ENCODE peak calls at places on chromosomes 13 and 19, in nine cellular contexts. One of them, this sample, is unnamed. For H3K27me3 and H3K36me3, the result is how much of the 10 kb centered on the place peaks cover.

GRCh38 chr19:16076154-16076957 is at the start of gene TPM4:
- DNase-seq in aorta: peak
- DNase-seq in PC-9: peak
- DNase-seq in GM12878: peak
- DNase-seq in ascending aorta: peak
- DNase-seq in colonic mucosa: peak
- DNase-seq in neural progenitor cell: peak
- DNase-seq in effector memory CD4-positive, alpha-beta T cell: peak
- DNase-seq in IMR-90: peak
- DNase-seq in this sample: peak

GRCh38 chr19:28908941-28909340 is 304.0 kb downstream of the UQCRFS1 start:
- DNase-seq in IMR-90: no peak
- DNase-seq in effector memory CD4-positive, alpha-beta T cell: no peak
- DNase-seq in colonic mucosa: no peak
- DNase-seq in neural progenitor cell: no peak
- DNase-seq in aorta: no peak
- DNase-seq in GM12878: no peak
- DNase-seq in PC-9: no peak
- DNase-seq in ascending aorta: no peak
- DNase-seq in this sample: no peak

GRCh38 chr13:91312324-91312723 is 35.2 kb upstream of the MIR17HG start:
- DNase-seq in effector memory CD4-positive, alpha-beta T cell: no peak
- DNase-seq in neural progenitor cell: no peak
- DNase-seq in aorta: no peak
- DNase-seq in colonic mucosa: no peak
- DNase-seq in PC-9: no peak
- DNase-seq in ascending aorta: no peak
- DNase-seq in IMR-90: no peak
- DNase-seq in GM12878: no peak
- DNase-seq in this sample: no peak

GRCh38 chr13:92823059-92823458 is 403.5 kb upstream of the GPC6 start:
- DNase-seq in GM12878: no peak
- DNase-seq in PC-9: no peak
- DNase-seq in effector memory CD4-positive, alpha-beta T cell: no peak
- DNase-seq in aorta: no peak
- DNase-seq in colonic mucosa: no peak
- DNase-seq in ascending aorta: no peak
- DNase-seq in neural progenitor cell: no peak
- DNase-seq in IMR-90: no peak
- DNase-seq in this sample: no peak

GRCh38 chr19:48918801-48919247 is 14.7 kb upstream of the DHDH start:
- DNase-seq in neural progenitor cell: peak
- DNase-seq in effector memory CD4-positive, alpha-beta T cell: no peak
- DNase-seq in IMR-90: no peak
- DNase-seq in colonic mucosa: no peak
- DNase-seq in GM12878: no peak
- DNase-seq in aorta: no peak
- DNase-seq in ascending aorta: no peak
- DNase-seq in PC-9: no peak
- DNase-seq in this sample: peak

GRCh38 chr13:42746846-42747245 is 34.5 kb upstream of the FAM216B start:
- DNase-seq in IMR-90: peak
- DNase-seq in GM12878: no peak
- DNase-seq in effector memory CD4-positive, alpha-beta T cell: no peak
- DNase-seq in aorta: no peak
- DNase-seq in PC-9: no peak
- DNase-seq in colonic mucosa: no peak
- DNase-seq in neural progenitor cell: no peak
- DNase-seq in ascending aorta: no peak
- DNase-seq in this sample: no peak

GRCh38 chr19:45515081-45515624 is 7.9 kb downstream of the VASP start:
- DNase-seq in ascending aorta: no peak
- DNase-seq in GM12878: peak
- DNase-seq in aorta: no peak
- DNase-seq in effector memory CD4-positive, alpha-beta T cell: peak
- DNase-seq in PC-9: no peak
- DNase-seq in IMR-90: no peak
- DNase-seq in neural progenitor cell: no peak
- DNase-seq in colonic mucosa: peak
- DNase-seq in this sample: peak

GRCh38 chr13:95385808-95386207 is 84.6 kb upstream of the ABCC4 start:
- DNase-seq in effector memory CD4-positive, alpha-beta T cell: no peak
- DNase-seq in neural progenitor cell: no peak
- DNase-seq in GM12878: no peak
- DNase-seq in aorta: no peak
- DNase-seq in colonic mucosa: no peak
- DNase-seq in IMR-90: no peak
- DNase-seq in PC-9: no peak
- DNase-seq in ascending aorta: no peak
- DNase-seq in this sample: no peak

GRCh38 chr19:11587973-11588631 is 9.2 kb upstream of the ZNF627 start:
- DNase-seq in GM12878: no peak
- DNase-seq in neural progenitor cell: no peak
- DNase-seq in IMR-90: no peak
- DNase-seq in effector memory CD4-positive, alpha-beta T cell: no peak
- DNase-seq in PC-9: no peak
- DNase-seq in ascending aorta: no peak
- DNase-seq in aorta: no peak
- DNase-seq in colonic mucosa: no peak
- DNase-seq in this sample: no peak

GRCh38 chr13:26469602-26470001 is 87.9 kb upstream of the WASF3 start:
- DNase-seq in IMR-90: no peak
- DNase-seq in GM12878: no peak
- DNase-seq in aorta: no peak
- DNase-seq in neural progenitor cell: no peak
- DNase-seq in ascending aorta: no peak
- DNase-seq in colonic mucosa: no peak
- DNase-seq in effector memory CD4-positive, alpha-beta T cell: no peak
- DNase-seq in PC-9: no peak
- DNase-seq in this sample: no peak

GRCh38 chr13:42539670-42540069 is 34.3 kb upstream of the TNFSF11 start:
- DNase-seq in aorta: no peak
- DNase-seq in neural progenitor cell: no peak
- DNase-seq in ascending aorta: no peak
- DNase-seq in PC-9: no peak
- DNase-seq in colonic mucosa: no peak
- DNase-seq in effector memory CD4-positive, alpha-beta T cell: no peak
- DNase-seq in GM12878: no peak
- DNase-seq in IMR-90: no peak
- DNase-seq in this sample: no peak

GRCh38 chr19:4369109-4369887 is 25.9 kb downstream of the MPND start:
- DNase-seq in ascending aorta: no peak
- DNase-seq in effector memory CD4-positive, alpha-beta T cell: peak
- DNase-seq in colonic mucosa: peak
- DNase-seq in neural progenitor cell: peak
- DNase-seq in GM12878: peak
- DNase-seq in IMR-90: no peak
- DNase-seq in aorta: no peak
- DNase-seq in PC-9: peak
- DNase-seq in this sample: peak

GRCh38 chr13:41216160-41216559 is 21.8 kb upstream of the KBTBD7 start:
- DNase-seq in GM12878: no peak
- DNase-seq in aorta: no peak
- DNase-seq in colonic mucosa: no peak
- DNase-seq in IMR-90: peak
- DNase-seq in neural progenitor cell: no peak
- DNase-seq in effector memory CD4-positive, alpha-beta T cell: no peak
- DNase-seq in PC-9: no peak
- DNase-seq in ascending aorta: no peak
- DNase-seq in this sample: no peak

GRCh38 chr19:48815870-48816501 is 5.2 kb upstream of the BCAT2 start:
- DNase-seq in aorta: no peak
- DNase-seq in GM12878: no peak
- DNase-seq in ascending aorta: no peak
- DNase-seq in IMR-90: peak
- DNase-seq in neural progenitor cell: no peak
- DNase-seq in effector memory CD4-positive, alpha-beta T cell: no peak
- DNase-seq in colonic mucosa: no peak
- DNase-seq in PC-9: peak
- DNase-seq in this sample: no peak

GRCh38 chr19:6414033-6414643 is 10.5 kb downstream of the KHSRP start:
- DNase-seq in PC-9: no peak
- DNase-seq in aorta: no peak
- DNase-seq in colonic mucosa: no peak
- DNase-seq in IMR-90: no peak
- DNase-seq in GM12878: no peak
- DNase-seq in effector memory CD4-positive, alpha-beta T cell: no peak
- DNase-seq in ascending aorta: no peak
- DNase-seq in neural progenitor cell: peak
- DNase-seq in this sample: peak

GRCh38 chr13:99813346-99814095 is 158.0 kb downstream of the ZIC5 start:
- DNase-seq in GM12878: no peak
- DNase-seq in neural progenitor cell: no peak
- DNase-seq in IMR-90: no peak
- DNase-seq in effector memory CD4-positive, alpha-beta T cell: no peak
- DNase-seq in PC-9: no peak
- DNase-seq in aorta: no peak
- DNase-seq in ascending aorta: no peak
- DNase-seq in colonic mucosa: no peak
- DNase-seq in this sample: no peak

GRCh38 chr13:42747399-42747873 is 33.9 kb upstream of the FAM216B start:
- DNase-seq in effector memory CD4-positive, alpha-beta T cell: no peak
- DNase-seq in neural progenitor cell: no peak
- DNase-seq in IMR-90: peak
- DNase-seq in GM12878: no peak
- DNase-seq in aorta: no peak
- DNase-seq in ascending aorta: no peak
- DNase-seq in colonic mucosa: no peak
- DNase-seq in PC-9: peak
- DNase-seq in this sample: no peak

GRCh38 chr13:112453207-112453829 is 77.2 kb downstream of the SPACA7 start:
- DNase-seq in colonic mucosa: no peak
- DNase-seq in ascending aorta: no peak
- DNase-seq in aorta: no peak
- DNase-seq in neural progenitor cell: no peak
- DNase-seq in effector memory CD4-positive, alpha-beta T cell: no peak
- DNase-seq in IMR-90: no peak
- DNase-seq in PC-9: no peak
- DNase-seq in GM12878: no peak
- DNase-seq in this sample: peak

GRCh38 chr19:47022541-47023447 is 3.2 kb downstream of the NPAS1 start:
- DNase-seq in ascending aorta: no peak
- DNase-seq in colonic mucosa: no peak
- DNase-seq in neural progenitor cell: peak
- DNase-seq in PC-9: no peak
- DNase-seq in effector memory CD4-positive, alpha-beta T cell: no peak
- DNase-seq in IMR-90: no peak
- DNase-seq in GM12878: no peak
- DNase-seq in aorta: no peak
- DNase-seq in this sample: no peak

GRCh38 chr19:47022140-47022536 is 2.5 kb downstream of the NPAS1 start:
- DNase-seq in ascending aorta: no peak
- DNase-seq in GM12878: no peak
- DNase-seq in effector memory CD4-positive, alpha-beta T cell: no peak
- DNase-seq in aorta: no peak
- DNase-seq in colonic mucosa: no peak
- DNase-seq in PC-9: no peak
- DNase-seq in neural progenitor cell: no peak
- DNase-seq in IMR-90: no peak
- DNase-seq in this sample: no peak

GRCh38 chr19:47020992-47021496 is 1.4 kb downstream of the NPAS1 start:
- DNase-seq in GM12878: no peak
- DNase-seq in IMR-90: no peak
- DNase-seq in PC-9: no peak
- DNase-seq in effector memory CD4-positive, alpha-beta T cell: no peak
- DNase-seq in neural progenitor cell: peak
- DNase-seq in colonic mucosa: no peak
- DNase-seq in aorta: no peak
- DNase-seq in ascending aorta: no peak
- DNase-seq in this sample: peak

GRCh38 chr19:47020132-47020805 is 632 bp downstream of the NPAS1 start:
- DNase-seq in PC-9: no peak
- DNase-seq in aorta: no peak
- DNase-seq in IMR-90: no peak
- DNase-seq in GM12878: no peak
- DNase-seq in colonic mucosa: no peak
- DNase-seq in neural progenitor cell: peak
- DNase-seq in ascending aorta: no peak
- DNase-seq in effector memory CD4-positive, alpha-beta T cell: no peak
- DNase-seq in this sample: peak

GRCh38 chr19:47021536-47022139 is 2.0 kb downstream of the NPAS1 start:
- DNase-seq in IMR-90: no peak
- DNase-seq in GM12878: no peak
- DNase-seq in aorta: no peak
- DNase-seq in neural progenitor cell: peak
- DNase-seq in effector memory CD4-positive, alpha-beta T cell: no peak
- DNase-seq in PC-9: no peak
- DNase-seq in colonic mucosa: no peak
- DNase-seq in ascending aorta: no peak
- DNase-seq in this sample: peak
- H3K4me3 ChIP-seq in IMR-90: peak
- H3K4me3 ChIP-seq in GM12878: no peak
- H3K4me3 ChIP-seq in aorta: no peak
- H3K4me3 ChIP-seq in neural progenitor cell: peak
- H3K4me3 ChIP-seq in effector memory CD4-positive, alpha-beta T cell: no peak
- H3K4me3 ChIP-seq in PC-9: no peak
- H3K4me3 ChIP-seq in colonic mucosa: no peak
- H3K4me3 ChIP-seq in ascending aorta: peak
- H3K4me3 ChIP-seq in this sample: peak

GRCh38 chr13:81726037-81726726 is 1385.3 kb upstream of the SPRY2 start:
- DNase-seq in aorta: peak
- DNase-seq in GM12878: no peak
- DNase-seq in neural progenitor cell: no peak
- DNase-seq in effector memory CD4-positive, alpha-beta T cell: no peak
- DNase-seq in colonic mucosa: no peak
- DNase-seq in IMR-90: no peak
- DNase-seq in PC-9: no peak
- DNase-seq in ascending aorta: no peak
- DNase-seq in this sample: no peak
- H3K27me3 ChIP-seq in aorta: under half
- H3K27me3 ChIP-seq in GM12878: under half
- H3K27me3 ChIP-seq in neural progenitor cell: under half
- H3K27me3 ChIP-seq in effector memory CD4-positive, alpha-beta T cell: under half
- H3K27me3 ChIP-seq in colonic mucosa: under half
- H3K27me3 ChIP-seq in IMR-90: under half
- H3K27me3 ChIP-seq in PC-9: under half
- H3K27me3 ChIP-seq in ascending aorta: under half
- H3K27me3 ChIP-seq in this sample: under half

DNA sequence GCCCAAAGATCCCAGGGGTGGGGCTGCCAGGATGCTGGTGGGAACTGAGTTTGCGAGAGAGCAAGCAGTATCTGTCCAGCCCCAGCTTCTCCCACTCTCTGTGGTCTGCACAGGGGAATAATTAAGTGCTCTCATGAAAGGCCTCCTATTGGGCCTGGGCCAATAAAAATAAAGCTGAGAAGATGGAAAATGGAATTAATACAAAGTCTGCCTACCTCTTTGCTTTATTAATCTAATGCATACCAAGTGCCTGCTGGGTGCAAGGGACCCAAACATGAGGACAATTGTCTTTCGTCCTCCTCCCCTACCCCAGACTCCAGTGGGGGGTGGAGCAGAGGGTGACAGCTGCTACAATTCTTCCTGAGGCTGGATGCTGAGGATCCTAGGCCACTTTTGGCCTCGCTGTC is 5.4 kb downstream of the DDX39A start:
- DNase-seq in neural progenitor cell: no peak
- DNase-seq in effector memory CD4-positive, alpha-beta T cell: no peak
- DNase-seq in ascending aorta: no peak
- DNase-seq in PC-9: no peak
- DNase-seq in aorta: no peak
- DNase-seq in IMR-90: peak
- DNase-seq in GM12878: no peak
- DNase-seq in colonic mucosa: no peak
- DNase-seq in this sample: peak
- H3K36me3 ChIP-seq in neural progenitor cell: under half
- H3K36me3 ChIP-seq in effector memory CD4-positive, alpha-beta T cell: half or more
- H3K36me3 ChIP-seq in ascending aorta: under half
- H3K36me3 ChIP-seq in PC-9: under half
- H3K36me3 ChIP-seq in aorta: under half
- H3K36me3 ChIP-seq in IMR-90: under half
- H3K36me3 ChIP-seq in GM12878: under half
- H3K36me3 ChIP-seq in colonic mucosa: under half
- H3K36me3 ChIP-seq in this sample: under half

GRCh38 chr19:1837625-1838105 is 10.6 kb downstream of the REXO1 start:
- DNase-seq in aorta: no peak
- DNase-seq in PC-9: peak
- DNase-seq in effector memory CD4-positive, alpha-beta T cell: peak
- DNase-seq in IMR-90: no peak
- DNase-seq in neural progenitor cell: peak
- DNase-seq in ascending aorta: no peak
- DNase-seq in colonic mucosa: peak
- DNase-seq in GM12878: no peak
- DNase-seq in this sample: peak
- H3K4me3 ChIP-seq in aorta: no peak
- H3K4me3 ChIP-seq in PC-9: no peak
- H3K4me3 ChIP-seq in effector memory CD4-positive, alpha-beta T cell: no peak
- H3K4me3 ChIP-seq in IMR-90: no peak
- H3K4me3 ChIP-seq in neural progenitor cell: no peak
- H3K4me3 ChIP-seq in ascending aorta: no peak
- H3K4me3 ChIP-seq in colonic mucosa: no peak
- H3K4me3 ChIP-seq in GM12878: no peak
- H3K4me3 ChIP-seq in this sample: no peak

This sample was measured in H7.